ENCODE peak calls at places on chromosomes 16 and 17, in six cellular contexts. U is GM12878, A is HepG2, Y is GM12891, L is H1, B is K562. V is an unnamed sample.

GRCh38 chr17:16461606-16461866 is 30.5 kb downstream of the LRRC75A start:
- DNase-seq in U (no peak), A (no peak), Y (no peak), L (no peak), B (no peak), V (no peak)

GRCh38 chr17:4956493-4957061 is 5.7 kb downstream of the ENO3 start:
- DNase-seq in U (no peak), A (no peak), Y (no peak), L (peak), B (no peak), V (no peak)

GRCh38 chr17:34499576-34499975 is 79.8 kb upstream of the TMEM132E start:
- DNase-seq in U (no peak), A (no peak), Y (no peak), L (peak), B (peak), V (no peak)

GRCh38 chr17:38353668-38354067 is 2.0 kb downstream of the SOCS7 start:
- DNase-seq in U (no peak), A (no peak), Y (no peak), L (no peak), B (no peak), V (no peak)

GRCh38 chr17:50059256-50059655 is 3.3 kb downstream of the ITGA3 start:
- DNase-seq in U (no peak), A (no peak), Y (no peak), L (no peak), B (no peak), V (no peak)

GRCh38 chr17:7756968-7757367 is 39.4 kb downstream of the DNAH2 start:
- DNase-seq in U (no peak), A (no peak), Y (no peak), L (no peak), B (no peak), V (no peak)

GRCh38 chr17:44359001-44359400 is 4.7 kb downstream of the FAM171A2 start:
- DNase-seq in U (no peak), A (no peak), Y (no peak), L (no peak), B (no peak), V (no peak)

GRCh38 chr16:17312100-17312732 is 158.5 kb downstream of the XYLT1 start:
- DNase-seq in U (no peak), A (no peak), Y (no peak), L (no peak), B (no peak), V (no peak)

GRCh38 chr16:47976609-47977180 is 179.1 kb downstream of the ABCC12 start:
- DNase-seq in U (no peak), A (no peak), Y (no peak), L (no peak), B (no peak), V (no peak)

GRCh38 chr17:66835476-66835875 is 559 bp downstream of the CACNG5 start:
- DNase-seq in U (no peak), A (no peak), Y (no peak), L (no peak), B (no peak), V (no peak)

GRCh38 chr16:77435240-77435819 is 496 bp upstream of the ADAMTS18 start:
- DNase-seq in U (no peak), A (no peak), Y (no peak), L (peak), B (no peak), V (no peak)

GRCh38 chr17:50149425-50150353 is 788 bp downstream of the PPP1R9B start:
- DNase-seq in U (no peak), A (no peak), Y (no peak), L (no peak), B (peak), V (no peak)

GRCh38 chr17:29722411-29723198 is 99.9 kb upstream of the CORO6 start:
- DNase-seq in U (peak), A (no peak), Y (no peak), L (no peak), B (peak), V (peak)

GRCh38 chr17:66200685-66201092 is 8.8 kb upstream of the CEP112 start:
- DNase-seq in U (no peak), A (peak), Y (no peak), L (peak), B (peak), V (no peak)

GRCh38 chr17:78529871-78530670 is 47.1 kb downstream of the DNAH17 start:
- DNase-seq in U (no peak), A (no peak), Y (no peak), L (no peak), B (no peak), V (no peak)

GRCh38 chr17:69592692-69593350 is 178.3 kb downstream of the MAP2K6 start:
- DNase-seq in U (no peak), A (no peak), Y (no peak), L (no peak), B (no peak), V (no peak)

GRCh38 chr16:66254106-66254505 is 112.4 kb upstream of the CDH5 start:
- DNase-seq in U (no peak), A (no peak), Y (no peak), L (no peak), B (no peak), V (no peak)

GRCh38 chr17:1485311-1485747 is 7.2 kb downstream of the MYO1C start:
- DNase-seq in U (no peak), A (peak), Y (no peak), L (no peak), B (peak), V (no peak)

GRCh38 chr16:51151435-51151950 is 423 bp upstream of the SALL1 start:
- DNase-seq in U (no peak), A (peak), Y (no peak), L (peak), B (no peak), V (no peak)

GRCh38 chr16:86988920-86989715 is 328.1 kb downstream of the C16orf95 start:
- DNase-seq in U (no peak), A (no peak), Y (no peak), L (no peak), B (no peak), V (no peak)

GRCh38 chr17:48241131-48241591 is 133.6 kb downstream of the SNX11 start:
- DNase-seq in U (peak), A (no peak), Y (peak), L (no peak), B (peak), V (peak)

GRCh38 chr17:45813051-45813731 is 29.1 kb downstream of the CRHR1 start:
- DNase-seq in U (no peak), A (no peak), Y (no peak), L (peak), B (peak), V (no peak)

GRCh38 chr17:30208214-30208613 is 27.3 kb downstream of the SLC6A4 start:
- DNase-seq in U (peak), A (no peak), Y (no peak), L (no peak), B (no peak), V (no peak)

GRCh38 chr16:87496101-87496801 is 3.4 kb upstream of the ZCCHC14 start:
- DNase-seq in U (peak), A (no peak), Y (no peak), L (no peak), B (no peak), V (no peak)

GRCh38 chr16:68995011-68995504 is 110.4 kb upstream of the HAS3 start:
- DNase-seq in U (no peak), A (peak), Y (no peak), L (no peak), B (no peak), V (no peak)

GRCh38 chr17:17780941-17781590 is 55.7 kb downstream of the SREBF1 start:
- DNase-seq in U (no peak), A (no peak), Y (no peak), L (peak), B (no peak), V (no peak)

GRCh38 chr17:83181991-83182619 is 102.7 kb downstream of the METRNL start:
- DNase-seq in U (no peak), A (no peak), Y (no peak), L (peak), B (no peak), V (no peak)
- TF ChIP-seq TAF1 in U (no peak), A (no peak), Y (no peak), L (no peak), B (no peak), V (no peak)

GRCh38 chr16:57188711-57189002 is 2.5 kb downstream of the RSPRY1 start:
- DNase-seq in U (no peak), A (no peak), Y (no peak), L (no peak), B (no peak), V (no peak)

GRCh38 chr16:57185945-57186629 is at the start of the genes PSME3IP1 and RSPRY1:
- DNase-seq in U (peak), A (peak), Y (peak), L (peak), B (peak), V (peak)

GRCh38 chr16:57186630-57187507 is 740 bp downstream of the RSPRY1 start:
- DNase-seq in U (no peak), A (peak), Y (no peak), L (peak), B (peak), V (no peak)

GRCh38 chr16:57185446-57185944 is 344 bp downstream of the PSME3IP1 start:
- DNase-seq in U (no peak), A (no peak), Y (no peak), L (no peak), B (peak), V (peak)

GRCh38 chr16:57187508-57187854 is 1.4 kb downstream of the RSPRY1 start:
- DNase-seq in U (no peak), A (peak), Y (no peak), L (no peak), B (no peak), V (no peak)
- TF ChIP-seq POLR2A in U (no peak), A (no peak), Y (peak), L (no peak), B (no peak), V (no peak)

GRCh38 chr17:60525347-60525623 is 757 bp downstream of the APPBP2 start:
- DNase-seq in U (no peak), A (no peak), Y (no peak), L (peak), B (no peak), V (no peak)

GRCh38 chr17:60524463-60525346 is 1.3 kb downstream of the APPBP2 start:
- DNase-seq in U (no peak), A (no peak), Y (no peak), L (peak), B (no peak), V (no peak)

GRCh38 chr17:60526726-60527125 is 684 bp upstream of the APPBP2 start:
- DNase-seq in U (no peak), A (no peak), Y (no peak), L (no peak), B (no peak), V (no peak)

GRCh38 chr17:60527701-60528100 is 1.7 kb upstream of the APPBP2 start:
- DNase-seq in U (no peak), A (no peak), Y (no peak), L (no peak), B (no peak), V (no peak)

DNA sequence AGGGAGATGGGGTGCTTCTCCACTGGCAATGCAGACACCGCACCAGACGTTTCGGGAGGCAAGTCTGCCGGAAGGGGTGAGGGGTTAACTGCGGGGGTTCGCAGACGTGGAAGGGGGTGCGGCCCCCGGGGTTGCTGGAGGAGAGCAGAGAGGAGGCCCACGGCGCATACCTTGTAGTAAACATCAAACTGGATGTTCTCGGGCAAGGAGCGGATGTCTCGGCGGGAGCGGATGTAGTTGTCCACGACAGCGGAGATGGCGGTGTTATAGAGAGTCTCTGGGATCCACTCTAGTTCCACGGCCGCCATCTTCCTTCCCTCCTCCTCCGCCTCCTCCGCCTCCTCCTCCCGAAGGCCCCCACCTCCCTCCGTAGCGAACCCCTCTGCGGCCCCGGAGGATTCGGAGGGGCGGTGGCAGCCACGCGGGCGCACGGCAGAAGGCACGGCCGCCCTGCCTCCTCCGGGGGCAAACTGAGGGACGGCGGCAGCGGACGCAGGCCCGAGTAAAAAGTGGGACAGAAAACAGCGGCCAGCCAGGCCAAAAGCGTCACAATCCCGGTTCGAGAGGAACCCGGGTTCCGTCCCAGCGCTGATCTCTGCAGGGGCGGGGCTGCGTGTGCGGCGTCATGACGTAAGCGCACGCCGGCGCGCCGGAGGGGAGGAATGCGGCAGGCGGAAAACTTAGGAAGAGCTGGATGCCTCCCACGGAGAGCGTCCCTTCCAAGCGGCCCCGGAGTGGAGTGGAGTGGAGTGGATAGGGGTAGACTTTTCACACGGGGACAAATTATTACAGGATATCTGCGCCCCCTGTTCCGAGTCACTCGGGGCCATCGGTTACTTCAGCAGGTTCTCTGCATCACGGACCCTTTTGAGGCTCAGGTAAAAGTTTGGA is at the start of gene APPBP2:
- DNase-seq in U (peak), A (peak), Y (peak), L (peak), B (peak), V (peak)
- TF ChIP-seq TAF1 in U (peak), A (peak), Y (peak), L (peak), B (peak), V (peak)

GRCh38 chr17:77127735-77128361 is 12.9 kb upstream of the SEC14L1 start:
- DNase-seq in U (no peak), A (no peak), Y (no peak), L (no peak), B (no peak), V (no peak)
- TF ChIP-seq POLR2A in U (peak), A (no peak), Y (no peak), L (no peak), B (peak), V (no peak)